ENCODE peak calls at places on chromosomes 2 and 18, in five cellular contexts. V is heart left ventricle, T is stomach, X is A549, U is IMR-90. E is an unnamed sample.

GRCh38 chr2:134372611-134373131 is 118.8 kb downstream of the MGAT5 start:
- DNase-seq in V (peak), T (no peak), X (no peak), U (peak), E (peak)

GRCh38 chr2:73050011-73050617 is 21.4 kb downstream of the SFXN5 start:
- DNase-seq in V (no peak), T (no peak), X (no peak), U (no peak), E (no peak)

GRCh38 chr2:108589372-108589771 is 55.1 kb downstream of the LIMS1 start:
- DNase-seq in V (no peak), T (no peak), X (no peak), U (no peak), E (no peak)

GRCh38 chr2:150125708-150126107 is 361.8 kb downstream of the RND3 start:
- DNase-seq in V (no peak), T (no peak), X (peak), U (peak), E (no peak)

GRCh38 chr2:128603411-128603924 is 284.8 kb upstream of the HS6ST1 start:
- DNase-seq in V (peak), T (no peak), X (no peak), U (no peak), E (no peak)

GRCh38 chr18:79631761-79632446 is 47.7 kb upstream of the CTDP1 start:
- DNase-seq in V (no peak), T (peak), X (no peak), U (no peak), E (no peak)

GRCh38 chr2:218322756-218323525 is 30.6 kb upstream of the TMBIM1 start:
- DNase-seq in V (peak), T (peak), X (peak), U (peak), E (peak)

GRCh38 chr2:3487432-3487831 is 31.9 kb downstream of the ADI1 start:
- DNase-seq in V (no peak), T (no peak), X (no peak), U (no peak), E (no peak)

GRCh38 chr2:31202833-31203232 is 14.5 kb downstream of the CAPN14 start:
- DNase-seq in V (no peak), T (no peak), X (no peak), U (no peak), E (peak)

GRCh38 chr18:911025-911424 is 6.4 kb downstream of the ADCYAP1 start:
- DNase-seq in V (no peak), T (no peak), X (no peak), U (no peak), E (no peak)

GRCh38 chr18:4851301-4851700 is 345.8 kb downstream of the AKAIN1 start:
- DNase-seq in V (no peak), T (no peak), X (no peak), U (no peak), E (no peak)

GRCh38 chr2:128440666-128441340 is 122.1 kb upstream of the HS6ST1 start:
- DNase-seq in V (no peak), T (no peak), X (no peak), U (no peak), E (no peak)

GRCh38 chr2:3563521-3563976 is 5.4 kb upstream of the RNASEH1 start:
- DNase-seq in V (no peak), T (no peak), X (no peak), U (no peak), E (no peak)

GRCh38 chr18:34358923-34359322 is 134.2 kb upstream of the NOL4 start:
- DNase-seq in V (no peak), T (no peak), X (no peak), U (no peak), E (no peak)

GRCh38 chr18:10863026-10863425 is 286.3 kb downstream of the PIEZO2 start:
- DNase-seq in V (no peak), T (no peak), X (no peak), U (peak), E (no peak)

GRCh38 chr2:218367415-218368149 is 10.9 kb downstream of the CATIP start:
- DNase-seq in V (peak), T (peak), X (peak), U (peak), E (peak)

GRCh38 chr2:85886585-85886984 is 2.2 kb downstream of the ST3GAL5 start:
- DNase-seq in V (peak), T (no peak), X (peak), U (peak), E (peak)

GRCh38 chr2:225493420-225494099 is 94.0 kb downstream of the NYAP2 start:
- DNase-seq in V (no peak), T (no peak), X (no peak), U (no peak), E (no peak)

GRCh38 chr18:74073957-74074356 is 73.7 kb downstream of the FBXO15 start:
- DNase-seq in V (no peak), T (no peak), X (no peak), U (no peak), E (no peak)

GRCh38 chr2:201644001-201644400 is 698 bp upstream of the TMEM237 start:
- DNase-seq in V (no peak), T (no peak), X (no peak), U (peak), E (peak)

GRCh38 chr2:161139098-161139987 is 20.9 kb upstream of the TANK start:
- DNase-seq in V (no peak), T (no peak), X (no peak), U (peak), E (no peak)

GRCh38 chr18:46289931-46290330 is 185.7 kb downstream of the HAUS1 start:
- DNase-seq in V (no peak), T (no peak), X (no peak), U (no peak), E (no peak)

GRCh38 chr2:106057206-106057605 is 136.9 kb downstream of the UXS1 start:
- DNase-seq in V (no peak), T (no peak), X (peak), U (no peak), E (no peak)

GRCh38 chr18:2657043-2657512 is 1.6 kb downstream of the SMCHD1 start:
- DNase-seq in V (no peak), T (no peak), X (no peak), U (no peak), E (no peak)
- H3K27ac ChIP-seq in V (peak), T (peak), X (peak), U (peak), E (peak)

GRCh38 chr2:100321881-100322820 is at the start of gene LONRF2:
- DNase-seq in V (peak), T (peak), X (peak), U (no peak), E (peak)
- TF ChIP-seq POLR2A in V (no peak), T (no peak), X (peak), U (no peak), E (peak)

GRCh38 chr2:241036964-241037421 is 38.6 kb downstream of the SNED1 start:
- DNase-seq in V (no peak), T (no peak), X (no peak), U (no peak), E (peak)
- H3K4me3 ChIP-seq in V (no peak), T (peak), X (no peak), U (no peak), E (no peak)

DNA sequence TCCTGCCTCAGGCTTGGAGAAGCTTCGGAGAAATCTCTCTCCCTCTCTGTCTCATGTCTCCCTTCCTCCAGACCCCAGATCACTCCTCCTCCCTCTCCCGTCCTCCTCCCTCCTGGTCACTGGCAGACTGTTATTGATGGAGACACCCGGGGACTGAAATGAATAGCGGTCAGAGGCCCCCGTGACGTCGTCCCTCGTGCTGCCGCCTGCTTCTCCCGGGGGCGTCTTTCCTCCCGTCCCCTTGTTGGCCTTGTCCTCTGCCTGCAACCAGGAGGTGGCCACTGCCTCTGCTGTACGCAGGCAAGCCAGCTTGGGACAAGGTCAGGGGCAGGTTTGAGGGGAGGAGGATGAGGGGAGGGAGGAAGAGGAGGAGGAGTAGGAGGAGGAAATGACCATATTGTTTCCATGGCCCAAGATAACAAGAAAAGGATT is 78.2 kb downstream of the CELF4 start:
- DNase-seq in V (no peak), T (no peak), X (no peak), U (no peak), E (no peak)
- H3K27ac ChIP-seq in V (no peak), T (no peak), X (no peak), U (no peak), E (no peak)

E was measured in thyroid gland.